ENCODE peak calls at places on chromosomes 7 and 10, in six cellular contexts. H is lower lobe of right lung, Q is AG04450, K is left ventricle myocardium inferior, I is BJ, E is ascending aorta. V is an unnamed sample.

GRCh38 chr7:48360574-48360973 is 189.3 kb downstream of the ABCA13 start:
- DNase-seq in Q (peak), K (no peak), I (no peak), E (no peak), H (no peak), V (no peak)

GRCh38 chr10:9621216-9621615 is 1396.5 kb upstream of the CELF2 start:
- DNase-seq in K (no peak), E (no peak), Q (no peak), I (no peak), H (no peak), V (no peak)

GRCh38 chr7:23546897-23547572 is 15.3 kb upstream of the TRA2A start:
- DNase-seq in E (peak), K (peak), H (peak), I (peak), Q (peak), V (peak)

GRCh38 chr10:5034588-5034987 is 30.9 kb upstream of the AKR1C2 start:
- DNase-seq in I (no peak), E (no peak), Q (no peak), K (no peak), H (no peak), V (no peak)

GRCh38 chr7:157977306-157977705 is 610.3 kb downstream of the PTPRN2 start:
- DNase-seq in Q (no peak), K (no peak), E (no peak), I (no peak), H (no peak), V (no peak)

GRCh38 chr7:24199978-24200377 is 84.0 kb upstream of the NPY start:
- DNase-seq in H (no peak), K (no peak), Q (no peak), E (no peak), I (no peak), V (no peak)

GRCh38 chr10:129605266-129605985 is 138.4 kb downstream of the MGMT start:
- DNase-seq in E (no peak), K (no peak), I (no peak), H (no peak), Q (no peak), V (peak)

GRCh38 chr7:5677538-5678294 is 103.7 kb downstream of the RNF216 start:
- DNase-seq in E (peak), I (no peak), Q (peak), H (peak), K (peak), V (peak)

GRCh38 chr10:59557052-59557451 is 152.6 kb downstream of the SLC16A9 start:
- DNase-seq in Q (no peak), E (no peak), I (no peak), H (no peak), K (no peak), V (no peak)

DNA sequence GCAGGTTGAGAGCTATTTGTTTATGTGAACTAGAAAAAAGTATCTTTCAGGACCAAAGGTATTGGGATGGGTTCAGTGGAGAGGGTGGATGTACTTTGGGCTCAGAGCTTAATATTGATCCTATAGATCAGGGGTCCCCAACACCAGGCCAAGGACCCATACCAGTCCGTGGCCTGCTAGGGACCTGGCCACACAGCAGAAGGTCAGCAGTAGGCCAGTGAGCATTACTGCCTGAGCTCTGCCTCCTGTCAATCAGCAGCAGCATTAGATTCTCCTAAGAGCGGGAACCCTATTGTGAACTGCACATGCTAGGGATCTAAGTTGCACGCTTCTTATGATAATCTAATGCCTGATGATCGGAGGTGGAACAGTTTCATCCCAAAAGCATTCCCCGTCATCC is 115.8 kb upstream of the WDR11 start:
- DNase-seq in K (no peak), I (no peak), H (no peak), Q (no peak), E (no peak), V (no peak)
- TF ChIP-seq CTCF in K (no peak), I (no peak), H (no peak), Q (no peak), E (no peak), V (no peak)

GRCh38 chr10:117543999-117544728 is 1.6 kb downstream of the EMX2 start:
- DNase-seq in Q (no peak), I (no peak), H (no peak), K (no peak), E (peak), V (no peak)
- H3K4me3 ChIP-seq in Q (no peak), I (peak), H (peak), K (peak), E (peak), V (no peak)

DNA sequence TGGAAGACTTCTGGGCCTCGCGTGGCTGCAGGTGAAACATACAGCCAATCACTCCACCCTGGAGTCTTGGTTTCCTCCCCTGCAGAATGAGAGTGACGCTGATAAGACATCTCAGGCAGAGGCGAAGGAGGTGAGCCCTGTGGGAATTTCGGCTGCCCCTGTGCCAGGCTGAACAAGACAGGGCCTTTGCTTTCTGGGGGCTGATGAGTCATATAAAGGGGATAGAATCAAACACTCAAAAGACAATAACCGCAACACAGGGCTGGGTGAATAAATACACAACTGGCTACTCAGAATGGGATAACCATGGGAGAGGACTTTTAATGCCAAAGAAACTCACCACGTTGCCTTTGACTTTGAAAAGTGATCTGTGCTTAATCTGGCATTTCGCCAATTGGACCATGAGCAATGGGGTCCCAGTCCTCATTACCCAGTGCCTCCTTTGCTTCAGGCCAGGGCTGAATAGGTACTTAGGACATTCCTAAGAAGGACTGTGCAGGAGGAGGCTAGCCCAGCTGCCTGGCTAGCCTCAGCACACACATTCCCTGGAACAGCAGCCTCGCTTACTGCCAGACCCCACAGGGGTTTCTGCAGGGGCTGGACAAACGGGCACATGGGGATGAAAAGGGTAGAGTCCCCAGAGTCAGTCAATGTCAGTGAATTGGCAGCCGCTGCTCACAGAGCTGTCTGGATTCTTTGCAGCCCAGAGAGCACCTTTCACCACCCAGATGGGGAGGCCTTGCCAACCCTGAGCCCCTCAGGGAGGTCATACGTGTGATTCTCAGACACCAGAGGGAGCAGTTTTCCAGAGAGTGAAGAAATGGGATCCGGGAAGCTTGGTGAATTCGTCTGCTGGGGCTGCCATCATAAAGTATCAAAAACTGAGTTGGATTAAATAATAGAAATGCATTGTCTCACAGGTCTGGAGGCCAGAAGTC is 143.5 kb downstream of the KCNMA1 start:
- DNase-seq in H (no peak), Q (no peak), K (no peak), I (no peak), E (no peak), V (peak)
- TF ChIP-seq CTCF in H (no peak), Q (peak), K (peak), I (peak), E (peak), V (no peak)

GRCh38 chr7:100545636-100546128 is 6.7 kb downstream of the AGFG2 start:
- DNase-seq in K (no peak), I (peak), E (peak), Q (peak), H (no peak), V (peak)
- H3K4me3 ChIP-seq in K (no peak), I (no peak), E (peak), Q (no peak), H (peak), V (peak)

GRCh38 chr7:151152935-151153513 is 14.5 kb downstream of the GBX1 start:
- DNase-seq in E (no peak), H (no peak), I (no peak), K (no peak), Q (no peak), V (no peak)
- TF ChIP-seq CTCF in E (no peak), H (no peak), I (peak), K (no peak), Q (peak), V (no peak)

DNA sequence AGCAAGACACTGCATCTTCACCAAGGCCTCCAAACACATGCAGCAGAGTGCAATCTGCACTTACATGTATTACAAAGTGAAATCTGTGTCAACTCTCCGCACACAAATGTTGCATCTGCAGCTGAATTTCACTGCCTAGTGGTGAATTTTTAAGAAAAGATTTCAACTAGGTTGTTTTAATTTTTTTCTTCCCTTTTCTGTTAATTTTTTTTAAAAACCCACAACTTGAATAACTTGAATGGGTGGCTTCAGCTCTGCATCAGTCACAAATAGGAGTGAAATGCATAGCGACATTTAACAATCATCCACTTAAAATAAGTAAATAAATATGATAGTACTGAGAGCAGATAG is 5.9 kb downstream of the HOXA13 start:
- DNase-seq in H (no peak), K (no peak), E (no peak), I (no peak), Q (no peak), V (no peak)
- H3K4me3 ChIP-seq in H (no peak), K (no peak), E (no peak), I (peak), Q (no peak), V (no peak)

GRCh38 chr10:131743190-131744151 is 157.3 kb upstream of the PPP2R2D start:
- DNase-seq in Q (no peak), K (no peak), E (peak), I (no peak), H (no peak), V (peak)
- TF ChIP-seq CTCF in Q (no peak), K (no peak), E (no peak), I (no peak), H (no peak), V (no peak)

GRCh38 chr7:98617960-98618418 is 904 bp downstream of the NPTX2 start:
- DNase-seq in E (no peak), Q (no peak), I (no peak), H (no peak), K (no peak), V (no peak)
- H3K4me3 ChIP-seq in E (peak), Q (no peak), I (peak), H (peak), K (peak), V (no peak)

DNA sequence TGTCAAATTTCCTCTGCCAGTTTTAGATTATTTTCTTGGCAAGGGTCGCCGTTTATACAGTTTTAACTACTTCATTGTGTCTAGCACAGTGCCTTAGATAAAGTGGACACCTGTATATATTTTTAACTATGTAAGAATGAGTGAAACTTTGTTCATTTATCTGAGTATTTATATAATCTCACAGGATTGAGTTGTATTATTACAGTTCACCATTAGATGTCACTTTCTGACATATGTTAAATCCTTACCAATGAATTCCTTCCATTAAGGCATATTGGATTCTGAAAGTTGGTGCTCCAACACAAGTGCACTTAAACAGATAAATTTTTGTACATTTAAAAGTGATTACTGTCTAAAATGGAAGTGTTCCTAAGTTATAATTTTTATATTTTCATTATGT is 43.0 kb downstream of the ZMYND11 start:
- DNase-seq in Q (no peak), H (no peak), K (no peak), E (no peak), I (no peak), V (peak)
- TF ChIP-seq CTCF in Q (peak), H (peak), K (peak), E (no peak), I (peak), V (no peak)